ENCODE peak calls at places on chromosomes 6 and 20, in six cellular contexts. One of them, this sample, is unnamed.

GRCh38 chr6:90146024-90146423 is 150.6 kb downstream of the BACH2 start:
- DNase-seq in thyroid gland: no peak
- DNase-seq in body of pancreas: no peak
- DNase-seq in IMR-90: no peak
- DNase-seq in H54: no peak
- DNase-seq in A549: no peak
- DNase-seq in this sample: no peak

GRCh38 chr20:61828891-61829290 is 236.8 kb downstream of the TAF4 start:
- DNase-seq in thyroid gland: no peak
- DNase-seq in IMR-90: no peak
- DNase-seq in H54: no peak
- DNase-seq in A549: no peak
- DNase-seq in body of pancreas: no peak
- DNase-seq in this sample: no peak

GRCh38 chr20:13301596-13301995 is 80.5 kb downstream of the ISM1 start:
- DNase-seq in H54: no peak
- DNase-seq in IMR-90: no peak
- DNase-seq in thyroid gland: no peak
- DNase-seq in A549: no peak
- DNase-seq in body of pancreas: no peak
- DNase-seq in this sample: no peak

GRCh38 chr6:41055149-41055548 is 2.1 kb downstream of the APOBEC2 start:
- DNase-seq in body of pancreas: no peak
- DNase-seq in A549: no peak
- DNase-seq in thyroid gland: no peak
- DNase-seq in IMR-90: peak; percentile 6
- DNase-seq in H54: no peak
- DNase-seq in this sample: no peak

GRCh38 chr6:79420054-79420453 is 117.2 kb downstream of the LCA5 start:
- DNase-seq in IMR-90: no peak
- DNase-seq in thyroid gland: no peak
- DNase-seq in body of pancreas: no peak
- DNase-seq in H54: no peak
- DNase-seq in A549: no peak
- DNase-seq in this sample: no peak

GRCh38 chr6:37667050-37667814 is 30.5 kb downstream of the MDGA1 start:
- DNase-seq in A549: no peak
- DNase-seq in body of pancreas: no peak
- DNase-seq in H54: no peak
- DNase-seq in thyroid gland: no peak
- DNase-seq in IMR-90: peak; percentile 90
- DNase-seq in this sample: peak; percentile 84

GRCh38 chr6:145539831-145540230 is 195.5 kb downstream of the EPM2A start:
- DNase-seq in H54: no peak
- DNase-seq in A549: no peak
- DNase-seq in thyroid gland: no peak
- DNase-seq in body of pancreas: no peak
- DNase-seq in IMR-90: peak; percentile 13
- DNase-seq in this sample: no peak

GRCh38 chr20:34538671-34539123 is 19.8 kb upstream of the MAP1LC3A start:
- DNase-seq in body of pancreas: peak; percentile 71
- DNase-seq in thyroid gland: peak; percentile 47
- DNase-seq in H54: no peak
- DNase-seq in IMR-90: peak; percentile 57
- DNase-seq in A549: no peak
- DNase-seq in this sample: peak; percentile 84

DNA sequence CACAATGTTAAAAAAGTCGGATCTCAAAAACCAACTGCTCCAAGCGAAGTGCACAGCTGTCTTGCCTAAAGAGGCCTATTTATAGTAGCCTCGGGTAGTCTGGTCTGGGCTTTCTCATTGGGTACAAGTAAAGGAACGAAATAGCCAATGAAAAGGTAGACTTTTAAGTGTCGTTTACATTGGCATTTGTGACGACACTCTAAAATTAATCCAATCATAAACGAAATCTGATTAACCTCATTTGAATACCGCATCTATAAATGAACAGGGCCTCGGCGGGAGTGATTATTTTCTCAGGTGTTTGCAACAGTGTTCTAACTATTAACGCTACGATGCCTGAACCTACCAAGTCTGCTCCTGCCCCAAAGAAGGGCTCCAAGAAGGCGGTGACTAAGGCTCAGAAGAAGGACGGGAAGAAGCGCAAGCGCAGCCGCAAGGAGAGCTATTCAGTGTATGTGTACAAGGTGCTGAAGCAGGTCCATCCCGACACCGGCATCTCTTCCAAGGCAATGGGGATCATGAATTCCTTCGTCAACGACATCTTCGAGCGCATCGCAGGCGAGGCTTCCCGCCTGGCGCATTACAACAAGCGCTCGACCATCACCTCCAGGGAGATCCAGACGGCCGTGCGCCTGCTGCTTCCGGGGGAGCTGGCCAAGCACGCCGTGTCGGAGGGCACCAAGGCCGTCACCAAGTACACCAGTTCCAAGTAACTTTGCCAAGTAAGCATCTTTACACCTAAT is 70.8 kb downstream of the HFE start:
- DNase-seq in IMR-90: peak; percentile 99
- DNase-seq in A549: peak; percentile 87
- DNase-seq in thyroid gland: peak; percentile 82
- DNase-seq in H54: peak; percentile 59
- DNase-seq in body of pancreas: peak; percentile 83
- DNase-seq in this sample: peak; percentile 73
- TF ChIP-seq POLR2A in IMR-90: peak; percentile 93
- TF ChIP-seq POLR2A in A549: peak; percentile 90
- TF ChIP-seq POLR2A in thyroid gland: peak; percentile 96
- TF ChIP-seq POLR2A in H54: peak; percentile 83
- TF ChIP-seq POLR2A in body of pancreas: peak; percentile 97
- TF ChIP-seq POLR2A in this sample: peak; percentile 95

GRCh38 chr20:63700199-63701050 is 4.0 kb downstream of the TNFRSF6B start:
- DNase-seq in A549: no peak
- DNase-seq in H54: no peak
- DNase-seq in thyroid gland: no peak
- DNase-seq in IMR-90: no peak
- DNase-seq in body of pancreas: no peak
- DNase-seq in this sample: peak; percentile 20
- TF ChIP-seq POLR2A in A549: no peak
- TF ChIP-seq POLR2A in H54: no peak
- TF ChIP-seq POLR2A in thyroid gland: no peak
- TF ChIP-seq POLR2A in IMR-90: no peak
- TF ChIP-seq POLR2A in body of pancreas: no peak
- TF ChIP-seq POLR2A in this sample: peak; percentile 12

GRCh38 chr6:33577106-33577535 is 3.0 kb downstream of the BAK1 start:
- DNase-seq in body of pancreas: peak; percentile 41
- DNase-seq in IMR-90: no peak
- DNase-seq in thyroid gland: no peak
- DNase-seq in A549: no peak
- DNase-seq in H54: no peak
- DNase-seq in this sample: no peak
- TF ChIP-seq POLR2A in body of pancreas: no peak
- TF ChIP-seq POLR2A in IMR-90: no peak
- TF ChIP-seq POLR2A in thyroid gland: no peak
- TF ChIP-seq POLR2A in A549: no peak
- TF ChIP-seq POLR2A in H54: no peak
- TF ChIP-seq POLR2A in this sample: no peak

GRCh38 chr6:43667245-43668150 is 20.1 kb downstream of the MRPS18A start:
- DNase-seq in thyroid gland: peak; percentile 90
- DNase-seq in IMR-90: peak; percentile 60
- DNase-seq in A549: peak; percentile 54
- DNase-seq in H54: peak; percentile 88
- DNase-seq in body of pancreas: peak; percentile 92
- DNase-seq in this sample: peak; percentile 84
- TF ChIP-seq POLR2A in thyroid gland: no peak
- TF ChIP-seq POLR2A in IMR-90: no peak
- TF ChIP-seq POLR2A in A549: no peak
- TF ChIP-seq POLR2A in H54: peak; percentile 5
- TF ChIP-seq POLR2A in body of pancreas: no peak
- TF ChIP-seq POLR2A in this sample: peak; percentile 1

GRCh38 chr6:8731874-8732273 is 296.5 kb upstream of the SLC35B3 start:
- DNase-seq in IMR-90: no peak
- DNase-seq in A549: no peak
- DNase-seq in thyroid gland: no peak
- DNase-seq in H54: no peak
- DNase-seq in body of pancreas: no peak
- DNase-seq in this sample: no peak
- TF ChIP-seq POLR2A in IMR-90: no peak
- TF ChIP-seq POLR2A in A549: no peak
- TF ChIP-seq POLR2A in thyroid gland: no peak
- TF ChIP-seq POLR2A in H54: no peak
- TF ChIP-seq POLR2A in body of pancreas: no peak
- TF ChIP-seq POLR2A in this sample: no peak

GRCh38 chr6:35729722-35730121 is 7.1 kb upstream of the ARMC12 start:
- DNase-seq in H54: no peak
- DNase-seq in A549: no peak
- DNase-seq in IMR-90: no peak
- DNase-seq in body of pancreas: no peak
- DNase-seq in thyroid gland: no peak
- DNase-seq in this sample: no peak

GRCh38 chr6:35731736-35732532 is 4.9 kb upstream of the ARMC12 start:
- DNase-seq in body of pancreas: peak; percentile 98
- DNase-seq in A549: peak; percentile 84
- DNase-seq in IMR-90: peak; percentile 83
- DNase-seq in thyroid gland: peak; percentile 99
- DNase-seq in H54: peak; percentile 88
- DNase-seq in this sample: peak; percentile 98

GRCh38 chr6:35730745-35731413 is 6.0 kb upstream of the ARMC12 start:
- DNase-seq in H54: no peak
- DNase-seq in IMR-90: no peak
- DNase-seq in body of pancreas: no peak
- DNase-seq in thyroid gland: no peak
- DNase-seq in A549: no peak
- DNase-seq in this sample: no peak

GRCh38 chr6:35729349-35729678 is 7.5 kb upstream of the ARMC12 start:
- DNase-seq in H54: no peak
- DNase-seq in IMR-90: no peak
- DNase-seq in thyroid gland: no peak
- DNase-seq in A549: no peak
- DNase-seq in body of pancreas: no peak
- DNase-seq in this sample: no peak

DNA sequence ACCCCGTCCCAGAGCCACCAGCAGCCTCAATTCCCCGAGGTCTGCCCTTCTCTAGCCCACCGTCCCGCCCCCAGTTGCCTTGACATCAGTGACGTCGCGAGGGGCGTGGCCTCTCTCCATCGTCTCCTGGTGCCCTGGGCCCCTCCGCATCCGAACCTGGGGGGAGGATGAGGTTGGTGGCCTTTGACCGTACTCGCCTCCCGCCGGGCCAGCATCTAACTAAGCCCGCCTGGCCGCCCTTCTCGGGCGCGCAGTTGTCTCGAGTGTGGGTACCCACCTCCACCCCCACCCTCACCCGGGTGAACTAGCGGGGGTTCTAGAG is 5.5 kb upstream of the ARMC12 start:
- DNase-seq in H54: peak; percentile 73
- DNase-seq in A549: peak; percentile 81
- DNase-seq in thyroid gland: peak; percentile 98
- DNase-seq in IMR-90: peak; percentile 67
- DNase-seq in body of pancreas: peak; percentile 92
- DNase-seq in this sample: peak; percentile 95
- TF ChIP-seq POLR2A in H54: peak; percentile 49
- TF ChIP-seq POLR2A in A549: peak; percentile 17
- TF ChIP-seq POLR2A in thyroid gland: peak; percentile 46
- TF ChIP-seq POLR2A in IMR-90: no peak
- TF ChIP-seq POLR2A in body of pancreas: peak; percentile 12
- TF ChIP-seq POLR2A in this sample: no peak

DNA sequence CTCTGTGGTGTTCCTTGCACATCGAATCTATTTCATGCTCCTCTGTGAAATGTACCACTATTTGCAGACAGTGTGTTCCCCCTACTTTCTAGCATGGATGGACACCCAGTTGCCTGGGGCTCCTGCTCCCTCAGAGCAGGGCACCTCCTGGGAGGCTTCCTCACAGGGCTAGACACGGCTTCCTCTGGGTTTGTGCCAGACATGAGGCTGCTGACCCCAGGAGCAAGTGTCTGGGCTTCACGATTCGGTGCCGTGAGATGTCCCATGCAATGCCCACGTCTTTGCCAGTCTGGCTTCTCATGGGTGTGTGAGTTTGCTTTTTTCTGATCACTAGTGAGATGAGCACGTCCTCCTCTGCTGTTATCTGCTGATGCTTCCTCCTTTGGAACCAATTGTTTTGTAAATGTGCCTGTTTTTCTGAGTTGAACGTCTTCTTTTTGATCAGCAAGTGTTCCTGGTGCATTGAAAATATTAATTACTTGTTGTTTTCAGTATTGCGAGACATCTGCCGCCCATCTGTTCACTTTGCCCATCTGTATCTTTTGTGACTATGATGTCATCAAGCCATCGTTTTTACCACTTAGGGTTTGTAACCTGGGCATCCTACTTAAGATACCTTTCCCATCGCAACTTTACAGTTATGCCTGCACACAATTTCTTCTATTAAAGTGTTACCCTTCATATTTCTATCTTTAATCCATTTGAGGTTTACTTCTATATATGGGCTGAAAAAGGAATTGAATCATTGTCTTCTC is 92.0 kb downstream of the TTLL2 start:
- DNase-seq in A549: no peak
- DNase-seq in IMR-90: no peak
- DNase-seq in H54: no peak
- DNase-seq in body of pancreas: no peak
- DNase-seq in thyroid gland: no peak
- DNase-seq in this sample: no peak
- TF ChIP-seq POLR2A in A549: no peak
- TF ChIP-seq POLR2A in IMR-90: no peak
- TF ChIP-seq POLR2A in H54: no peak
- TF ChIP-seq POLR2A in body of pancreas: no peak
- TF ChIP-seq POLR2A in thyroid gland: no peak
- TF ChIP-seq POLR2A in this sample: no peak